ENCODE peak calls at places on chromosomes 7 and 10, in eight cellular contexts. Y, X, W, K, A, P, U and Z are unnamed samples. For H3K36me3, the result is how much of the 10 kb centered on the place peaks cover.

GRCh38 chr7:144526912-144527610 is 123.6 kb upstream of the NOBOX start:
- DNase-seq in A (no peak), K (no peak), Y (no peak), X (no peak), U (no peak), P (no peak), W (no peak), Z (no peak)

GRCh38 chr10:15745748-15746147 is 26.0 kb upstream of the ITGA8 start:
- DNase-seq in W (no peak), U (no peak), X (no peak), P (no peak), Y (no peak), A (no peak), K (peak), Z (no peak)

GRCh38 chr7:92584953-92585352 is 5.2 kb downstream of the FAM133B start:
- DNase-seq in Y (no peak), K (no peak), X (no peak), U (no peak), W (no peak), A (no peak), P (no peak), Z (no peak)

GRCh38 chr7:47466832-47467231 is 115.1 kb downstream of the TNS3 start:
- DNase-seq in U (no peak), A (no peak), P (no peak), X (no peak), Y (peak), K (no peak), W (no peak), Z (no peak)

GRCh38 chr7:66138994-66139752 is 24.5 kb downstream of the CRCP start:
- DNase-seq in A (no peak), W (no peak), X (no peak), P (no peak), K (no peak), Y (no peak), U (no peak), Z (no peak)

GRCh38 chr7:98805956-98806838 is 63.6 kb downstream of the TMEM130 start:
- DNase-seq in P (no peak), Y (no peak), W (no peak), U (no peak), X (no peak), K (no peak), A (no peak), Z (no peak)

GRCh38 chr7:116505823-116506222 is 6.3 kb downstream of the CAV2 start:
- DNase-seq in U (no peak), P (no peak), X (no peak), K (no peak), Y (no peak), A (no peak), W (no peak), Z (no peak)

GRCh38 chr7:27641576-27642230 is 21.0 kb downstream of the HIBADH start:
- DNase-seq in X (no peak), W (no peak), Y (no peak), K (no peak), A (no peak), P (no peak), U (no peak), Z (no peak)

GRCh38 chr10:79604294-79604693 is 6.4 kb upstream of the SFTPA1 start:
- DNase-seq in X (no peak), K (no peak), Y (no peak), P (no peak), U (no peak), A (no peak), W (no peak), Z (no peak)

GRCh38 chr10:71970331-71970730 is 6.1 kb downstream of the CHST3 start:
- DNase-seq in W (peak), X (no peak), K (peak), P (no peak), U (no peak), Y (no peak), A (peak), Z (peak)

GRCh38 chr7:81268551-81268950 is 349.7 kb upstream of the SEMA3C start:
- DNase-seq in W (no peak), A (no peak), K (no peak), U (no peak), Y (no peak), P (no peak), X (no peak), Z (no peak)

DNA sequence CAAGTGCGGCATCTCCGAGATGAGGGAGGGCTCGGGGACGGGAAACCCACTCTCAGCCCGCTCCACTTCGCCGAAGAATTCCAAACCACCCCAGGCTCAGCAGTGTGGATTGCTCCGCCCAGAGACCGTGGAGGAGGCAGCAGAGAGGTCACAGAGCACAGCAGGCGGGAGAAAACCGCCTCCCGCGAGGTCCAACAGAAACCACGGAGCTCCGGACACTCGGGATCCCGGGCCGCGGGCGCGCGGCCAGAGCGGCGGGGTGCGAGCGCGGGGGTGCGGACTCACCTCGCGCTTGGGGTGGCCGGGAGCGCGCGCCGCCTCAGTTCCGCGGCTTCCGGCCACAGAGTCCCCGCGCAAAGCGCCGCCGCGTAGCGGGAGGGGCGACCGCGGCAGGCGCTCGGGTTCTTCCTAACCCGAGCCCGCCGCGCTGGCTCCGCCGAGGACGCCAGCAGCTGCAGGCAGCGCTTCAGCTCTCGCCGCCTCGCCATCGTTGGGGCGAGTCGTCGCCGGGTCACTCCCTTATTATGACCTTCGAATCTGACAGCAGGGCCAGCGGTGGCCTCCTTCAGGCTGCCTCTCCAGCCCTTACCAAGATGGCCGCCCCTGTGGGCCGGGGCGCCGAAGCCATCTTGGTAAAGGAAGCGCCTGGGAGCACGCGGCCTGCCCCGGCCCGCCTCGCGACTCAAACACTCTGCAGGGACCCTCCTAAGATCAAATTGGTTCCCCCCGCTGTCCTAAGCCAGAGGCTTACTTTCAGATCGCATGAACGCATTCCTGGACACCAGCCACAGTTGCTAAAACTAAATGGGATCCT is at the start of gene NAPEPLD:
- DNase-seq in X (peak), U (peak), K (peak), Y (peak), A (peak), P (peak), W (peak), Z (peak)
- TF ChIP-seq POLR2A in X (peak), U (peak), K (no peak), Y (peak), A (peak), P (peak), W (peak), Z (peak)

GRCh38 chr7:151924508-151924907 is 31.7 kb upstream of the GALNTL5 start:
- DNase-seq in A (no peak), K (no peak), P (no peak), X (no peak), W (no peak), Y (peak), U (no peak), Z (no peak)

GRCh38 chr7:151927011-151927410 is 29.2 kb upstream of the GALNTL5 start:
- DNase-seq in Y (no peak), A (no peak), P (no peak), W (no peak), X (no peak), K (no peak), U (no peak), Z (no peak)

GRCh38 chr7:151924001-151924400 is 32.2 kb upstream of the GALNTL5 start:
- DNase-seq in K (no peak), X (no peak), U (no peak), W (no peak), Y (no peak), A (no peak), P (no peak), Z (no peak)

GRCh38 chr7:151926336-151926712 is 29.9 kb upstream of the GALNTL5 start:
- DNase-seq in P (no peak), W (no peak), Y (no peak), K (no peak), U (no peak), A (no peak), X (no peak), Z (no peak)

GRCh38 chr7:151925446-151926335 is 30.6 kb upstream of the GALNTL5 start:
- DNase-seq in P (no peak), X (peak), U (peak), K (no peak), A (no peak), W (peak), Y (peak), Z (peak)
- H3K27ac ChIP-seq in P (peak), X (peak), U (no peak), K (no peak), A (no peak), W (peak), Y (peak), Z (no peak)

GRCh38 chr10:77983384-77984341 is 45.7 kb downstream of the POLR3A start:
- DNase-seq in U (no peak), X (no peak), K (no peak), P (no peak), W (no peak), A (no peak), Y (no peak), Z (no peak)

GRCh38 chr10:77993612-77994011 is 35.7 kb downstream of the POLR3A start:
- DNase-seq in A (no peak), X (no peak), W (no peak), K (no peak), Y (no peak), P (no peak), U (no peak), Z (no peak)

GRCh38 chr10:77989081-77989724 is 40.1 kb downstream of the POLR3A start:
- DNase-seq in Y (no peak), K (no peak), U (peak), P (no peak), A (no peak), W (no peak), X (peak), Z (no peak)

GRCh38 chr10:77984986-77985385 is 44.3 kb downstream of the POLR3A start:
- DNase-seq in X (no peak), W (no peak), A (no peak), K (no peak), P (no peak), Y (no peak), U (no peak), Z (no peak)

GRCh38 chr10:77987671-77988070 is 41.6 kb downstream of the POLR3A start:
- DNase-seq in X (no peak), A (no peak), U (no peak), W (no peak), P (no peak), K (no peak), Y (no peak), Z (no peak)
- H3K36me3 ChIP-seq in X (half or more), A (under half), U (under half), W (under half), P (half or more), K (under half), Y (under half), Z (under half)

GRCh38 chr7:76293407-76293901 is 9.0 kb upstream of the HSPB1 start:
- DNase-seq in A (no peak), K (no peak), P (no peak), W (peak), U (no peak), Y (no peak), X (no peak), Z (no peak)
- TF ChIP-seq POLR2A in A (no peak), K (no peak), P (no peak), W (no peak), U (no peak), Y (no peak), X (no peak), Z (no peak)

GRCh38 chr7:18788026-18788425 is 292.5 kb downstream of the HDAC9 start:
- DNase-seq in W (no peak), K (no peak), X (no peak), A (no peak), P (no peak), U (no peak), Y (no peak), Z (no peak)
- H3K27ac ChIP-seq in W (no peak), K (no peak), X (no peak), A (no peak), P (no peak), U (no peak), Y (no peak), Z (no peak)